ENCODE peak calls at places on chromosomes 13 and 19, in ten cellular contexts. I is EH; L is HT1080; V is stimulated activated CD8-positive, alpha-beta memory T cell treated with anti-CD3 and anti-CD28 coated beads, Interleukin-15, amount 100 ng/mL, for 24 hours; E is activated naive CD4-positive, alpha-beta T cell treated with anti-CD3 and anti-CD28 coated beads, Interleukin-2, amount 50 U/mL, for 16 hours; Z is NCI-H1048; G is AG09319; M is NCI-H2081; S is activated CD4-positive, alpha-beta T cell treated with anti-CD3 and anti-CD28 coated beads for 4 hours; F is lower leg skin. K is an unnamed sample.

GRCh38 chr13:80214050-80214449 is 126.9 kb downstream of the SPRY2 start:
- DNase-seq in I (no peak), Z (no peak), E (no peak), L (no peak), V (no peak), F (no peak), M (no peak), S (no peak), G (no peak), K (no peak)

GRCh38 chr19:11463391-11463790 is 17.5 kb downstream of the ELAVL3 start:
- DNase-seq in I (no peak), V (no peak), G (no peak), F (no peak), L (no peak), E (no peak), Z (no peak), M (no peak), S (no peak), K (no peak)

GRCh38 chr19:3467437-3468198 is 12.7 kb downstream of the SMIM24 start:
- DNase-seq in Z (no peak), I (no peak), F (no peak), S (no peak), E (no peak), M (no peak), V (no peak), L (no peak), G (no peak), K (no peak)

GRCh38 chr19:12331211-12331941 is 2.1 kb downstream of the ZNF563 start:
- DNase-seq in I (no peak), L (no peak), G (no peak), V (peak), S (peak), M (no peak), E (peak), Z (no peak), F (no peak), K (no peak)

GRCh38 chr19:8607386-8607785 is 3.1 kb downstream of the ADAMTS10 start:
- DNase-seq in Z (no peak), L (no peak), I (peak), G (no peak), V (no peak), S (no peak), E (no peak), M (no peak), F (peak), K (no peak)

GRCh38 chr19:56597696-56598095 is 2.6 kb downstream of the ZNF71 start:
- DNase-seq in L (no peak), V (no peak), I (no peak), E (no peak), Z (no peak), G (no peak), S (no peak), F (no peak), M (no peak), K (no peak)

GRCh38 chr13:99103536-99103935 is 97.1 kb upstream of the UBAC2 start:
- DNase-seq in E (no peak), F (no peak), I (no peak), M (peak), V (no peak), L (no peak), G (no peak), Z (no peak), S (no peak), K (no peak)

GRCh38 chr19:34370983-34371382 is 6.0 kb downstream of the GPI start:
- DNase-seq in F (no peak), S (no peak), G (no peak), V (no peak), E (no peak), M (no peak), Z (no peak), L (no peak), I (no peak), K (no peak)

GRCh38 chr13:111022241-111022640 is 92.9 kb upstream of the ARHGEF7 start:
- DNase-seq in G (no peak), I (no peak), Z (no peak), E (no peak), M (no peak), V (no peak), F (no peak), S (no peak), L (no peak), K (no peak)

GRCh38 chr13:98328511-98328910 is 151.4 kb upstream of the RNF113B start:
- DNase-seq in S (no peak), F (no peak), E (no peak), M (no peak), V (no peak), G (no peak), I (no peak), Z (no peak), L (no peak), K (no peak)

GRCh38 chr19:30341646-30342201 is 30.5 kb upstream of the ZNF536 start:
- DNase-seq in M (no peak), L (no peak), S (no peak), E (no peak), Z (no peak), F (no peak), G (no peak), I (no peak), V (no peak), K (no peak)

GRCh38 chr19:56567274-56568120 is at the start of gene ZNF470:
- DNase-seq in V (peak), Z (peak), M (peak), L (peak), I (peak), E (peak), G (peak), S (peak), F (peak), K (peak)

K was measured in epithelial cell of prostate.